ENCODE peak calls at places on chromosomes 4 and X, in six cellular contexts. Q is SJSA1, K is trophoblast cell, U is IMR-90, R is mesendoderm, H is body of pancreas. D is an unnamed sample.

GRCh38 chr4:109557433-109557832 is 2.6 kb upstream of the MCUB start:
- DNase-seq in Q (no peak), K (no peak), U (no peak), R (no peak), H (no peak), D (no peak)

GRCh38 chrX:3451566-3451965 is 105.1 kb upstream of the MXRA5 start:
- DNase-seq in Q (no peak), K (no peak), U (no peak), R (no peak), H (no peak), D (no peak)

GRCh38 chrX:132025085-132025484 is 2.0 kb downstream of the STK26 start:
- DNase-seq in Q (no peak), K (no peak), U (no peak), R (peak; percentile 48), H (no peak), D (no peak)

GRCh38 chr4:123443401-123444297 is 47.1 kb downstream of the SPRY1 start:
- DNase-seq in Q (no peak), K (no peak), U (peak; percentile 21), R (peak; percentile 63), H (no peak), D (no peak)

GRCh38 chr4:89101256-89102161 is 9.8 kb upstream of the TIGD2 start:
- DNase-seq in Q (no peak), K (no peak), U (no peak), R (no peak), H (no peak), D (no peak)

GRCh38 chr4:56550642-56551041 is 45.1 kb downstream of the ARL9 start:
- DNase-seq in Q (no peak), K (no peak), U (no peak), R (no peak), H (no peak), D (no peak)

GRCh38 chrX:119121341-119121740 is 6.3 kb downstream of the KIAA1210 start:
- DNase-seq in Q (no peak), K (peak; percentile 33), U (peak; percentile 31), R (no peak), H (no peak), D (no peak)

GRCh38 chrX:2767631-2768455 is 16.0 kb downstream of the XG start:
- DNase-seq in Q (no peak), K (peak; percentile 81), U (peak; percentile 21), R (peak; percentile 87), H (no peak), D (no peak)

GRCh38 chr4:102819588-102820365 is 7.6 kb downstream of the UBE2D3 start:
- DNase-seq in Q (no peak), K (no peak), U (peak; percentile 30), R (no peak), H (no peak), D (no peak)

GRCh38 chr4:25950476-25951389 is 36.7 kb downstream of the SMIM20 start:
- DNase-seq in Q (no peak), K (peak; percentile 20), U (no peak), R (no peak), H (no peak), D (no peak)

GRCh38 chr4:148030486-148030885 is 298.6 kb downstream of the ARHGAP10 start:
- DNase-seq in Q (no peak), K (no peak), U (peak; percentile 75), R (no peak), H (no peak), D (no peak)

GRCh38 chr4:150784305-150784704 is 202.4 kb downstream of the MAB21L2 start:
- DNase-seq in Q (no peak), K (no peak), U (no peak), R (peak; percentile 18), H (no peak), D (no peak)

GRCh38 chr4:139557506-139558110 is 1.6 kb upstream of the SETD7 start:
- DNase-seq in Q (no peak), K (no peak), U (no peak), R (peak; percentile 65), H (peak; percentile 51), D (no peak)
- H3K27ac ChIP-seq in Q (no peak overlapping the region), K (no peak overlapping the region), U (no peak overlapping the region), R (no peak overlapping the region), H (peak overlapping the region; percentile 97), D (peak overlapping the region; percentile 75)

DNA sequence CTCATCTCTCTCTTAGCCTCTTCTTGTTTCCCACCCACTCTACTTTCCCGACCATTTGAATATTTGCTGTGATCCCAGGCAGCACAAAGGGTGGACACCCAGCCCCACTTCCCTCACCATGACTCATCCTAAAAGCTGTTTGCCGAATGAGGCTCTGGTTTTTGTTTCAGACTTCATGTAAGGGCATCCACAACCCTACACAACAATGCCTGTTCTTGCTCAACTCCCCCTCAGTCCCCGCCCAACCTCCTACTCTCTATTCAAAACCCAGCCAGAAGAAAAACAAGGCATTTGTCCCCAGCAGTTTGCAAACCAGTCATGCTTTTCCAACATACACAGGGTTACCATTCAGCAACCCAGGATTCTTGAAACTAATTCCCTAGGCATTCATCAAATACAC is 516.5 kb upstream of the CNKSR2 start:
- DNase-seq in Q (no peak), K (no peak), U (no peak), R (peak; percentile 30), H (no peak), D (no peak)
- H3K27ac ChIP-seq in Q (no peak overlapping the region), K (peak overlapping the region; percentile 86), U (no peak overlapping the region), R (no peak overlapping the region), H (no peak overlapping the region), D (no peak overlapping the region)

DNA sequence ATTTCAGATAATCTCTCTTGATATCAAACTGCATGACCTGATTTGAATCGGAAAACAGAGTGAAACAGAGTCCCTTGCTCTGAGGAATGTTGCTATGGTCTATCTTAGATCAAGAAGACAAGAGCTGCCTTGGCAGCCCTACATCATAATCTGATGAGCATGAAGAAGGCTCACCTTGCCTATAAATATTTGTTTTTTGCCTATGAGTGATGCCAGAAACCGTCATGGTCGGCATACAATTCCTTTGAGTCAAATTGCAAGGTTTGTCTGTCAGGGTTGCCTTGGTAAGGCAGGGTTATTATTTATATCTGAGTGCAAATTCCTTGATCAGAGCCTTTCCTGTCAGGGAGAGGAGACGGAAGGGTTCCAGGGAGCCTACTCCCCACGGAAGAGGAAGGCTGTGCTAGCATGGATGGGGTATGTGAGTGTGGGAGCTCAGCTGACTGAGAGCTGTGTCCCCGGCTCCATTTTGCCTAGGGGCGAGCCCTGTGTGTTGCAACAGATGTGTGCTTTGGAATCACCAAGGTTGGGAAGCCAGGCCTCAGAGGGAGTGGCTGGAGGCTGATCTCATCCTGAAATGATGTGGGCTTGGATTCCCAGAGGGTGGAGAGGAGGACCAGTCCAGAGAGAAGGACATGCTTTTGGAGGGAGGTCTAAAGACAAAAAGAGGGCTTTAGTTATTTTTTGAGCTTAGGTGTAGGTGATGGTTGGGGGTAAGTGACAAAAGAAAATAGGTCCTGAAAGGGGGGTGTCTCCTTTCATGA is 43.6 kb downstream of the RTL9 start:
- DNase-seq in Q (no peak), K (peak; percentile 91), U (peak; percentile 74), R (peak; percentile 88), H (no peak), D (no peak)
- H3K27ac ChIP-seq in Q (no peak overlapping the region), K (peak overlapping the region; percentile 48), U (peak overlapping the region; percentile 32), R (no peak overlapping the region), H (no peak overlapping the region), D (peak overlapping the region; percentile 83)

GRCh38 chr4:172997851-172998250 is 170.8 kb upstream of the GALNT7 start:
- DNase-seq in Q (no peak), K (no peak), U (peak; percentile 6), R (no peak), H (no peak), D (no peak)
- H3K27ac ChIP-seq in Q (peak overlapping the region; percentile 86), K (no peak overlapping the region), U (no peak overlapping the region), R (no peak overlapping the region), H (no peak overlapping the region), D (peak overlapping the region; percentile 87)

GRCh38 chr4:128512767-128513322 is 225.2 kb upstream of the PGRMC2 start:
- DNase-seq in Q (no peak), K (no peak), U (no peak), R (no peak), H (no peak), D (no peak)
- H3K27ac ChIP-seq in Q (no peak overlapping the region), K (no peak overlapping the region), U (no peak overlapping the region), R (no peak overlapping the region), H (no peak overlapping the region), D (no peak overlapping the region)

GRCh38 chrX:65407157-65407626 is 127.4 kb downstream of the LAS1L start:
- DNase-seq in Q (no peak), K (no peak), U (no peak), R (peak; percentile 21), H (no peak), D (no peak)

GRCh38 chrX:65406532-65406931 is 128.1 kb downstream of the LAS1L start:
- DNase-seq in Q (no peak), K (peak; percentile 2), U (no peak), R (peak; percentile 23), H (no peak), D (no peak)
- H3K27ac ChIP-seq in Q (no peak overlapping the region), K (no peak overlapping the region), U (no peak overlapping the region), R (no peak overlapping the region), H (no peak overlapping the region), D (no peak overlapping the region)

GRCh38 chr4:111650553-111651183 is 494.6 kb upstream of the FAM241A start:
- DNase-seq in Q (no peak), K (no peak), U (no peak), R (no peak), H (no peak), D (no peak)
- H3K27ac ChIP-seq in Q (no peak overlapping the region), K (no peak overlapping the region), U (no peak overlapping the region), R (peak overlapping the region; percentile 56), H (no peak overlapping the region), D (no peak overlapping the region)